ENCODE peak calls at places on chromosomes 13 and 19, in nine cellular contexts. One of them, this sample, is unnamed.

GRCh38 chr19:19040417-19040816 is 7.0 kb downstream of the ARMC6 start:
- DNase-seq in neural crest cell: no peak
- DNase-seq in cortex of kidney: no peak
- DNase-seq in endothelial cell: no peak
- DNase-seq in NCI-H510A: no peak
- DNase-seq in neuronal stem cell: no peak
- DNase-seq in pancreas: peak; percentile 80
- DNase-seq in stimulated activated CD8-positive, alpha-beta memory T cell treated with anti-CD3 and anti-CD28 coated beads, Interleukin-2, amount 100 ng/mL, for 1 hour: no peak
- DNase-seq in activated T-cell treated with anti-CD3 and anti-CD28 coated beads, Interleukin-2, amount 50 U/mL, for 1 hour: no peak
- DNase-seq in this sample: peak; percentile 73

GRCh38 chr13:39353988-39354387 is 249.0 kb downstream of the LHFPL6 start:
- DNase-seq in neural crest cell: no peak
- DNase-seq in cortex of kidney: no peak
- DNase-seq in endothelial cell: no peak
- DNase-seq in NCI-H510A: no peak
- DNase-seq in neuronal stem cell: no peak
- DNase-seq in pancreas: no peak
- DNase-seq in stimulated activated CD8-positive, alpha-beta memory T cell treated with anti-CD3 and anti-CD28 coated beads, Interleukin-2, amount 100 ng/mL, for 1 hour: no peak
- DNase-seq in activated T-cell treated with anti-CD3 and anti-CD28 coated beads, Interleukin-2, amount 50 U/mL, for 1 hour: no peak
- DNase-seq in this sample: peak; percentile 2

GRCh38 chr13:76522083-76522755 is 364.0 kb downstream of the KCTD12 start:
- DNase-seq in neural crest cell: no peak
- DNase-seq in cortex of kidney: no peak
- DNase-seq in endothelial cell: no peak
- DNase-seq in NCI-H510A: no peak
- DNase-seq in neuronal stem cell: no peak
- DNase-seq in pancreas: no peak
- DNase-seq in stimulated activated CD8-positive, alpha-beta memory T cell treated with anti-CD3 and anti-CD28 coated beads, Interleukin-2, amount 100 ng/mL, for 1 hour: no peak
- DNase-seq in activated T-cell treated with anti-CD3 and anti-CD28 coated beads, Interleukin-2, amount 50 U/mL, for 1 hour: no peak
- DNase-seq in this sample: peak; percentile 86

GRCh38 chr13:85148009-85148408 is 651.2 kb downstream of the SLITRK6 start:
- DNase-seq in neural crest cell: no peak
- DNase-seq in cortex of kidney: no peak
- DNase-seq in endothelial cell: no peak
- DNase-seq in NCI-H510A: peak; percentile 58
- DNase-seq in neuronal stem cell: peak; percentile 64
- DNase-seq in pancreas: no peak
- DNase-seq in stimulated activated CD8-positive, alpha-beta memory T cell treated with anti-CD3 and anti-CD28 coated beads, Interleukin-2, amount 100 ng/mL, for 1 hour: no peak
- DNase-seq in activated T-cell treated with anti-CD3 and anti-CD28 coated beads, Interleukin-2, amount 50 U/mL, for 1 hour: no peak
- DNase-seq in this sample: no peak

GRCh38 chr13:84648069-84648640 is 765.9 kb upstream of the SLITRK1 start:
- DNase-seq in neural crest cell: no peak
- DNase-seq in cortex of kidney: no peak
- DNase-seq in endothelial cell: no peak
- DNase-seq in NCI-H510A: no peak
- DNase-seq in neuronal stem cell: no peak
- DNase-seq in pancreas: no peak
- DNase-seq in stimulated activated CD8-positive, alpha-beta memory T cell treated with anti-CD3 and anti-CD28 coated beads, Interleukin-2, amount 100 ng/mL, for 1 hour: no peak
- DNase-seq in activated T-cell treated with anti-CD3 and anti-CD28 coated beads, Interleukin-2, amount 50 U/mL, for 1 hour: no peak
- DNase-seq in this sample: no peak

GRCh38 chr19:14577885-14578427 is 4.9 kb upstream of the CLEC17A start:
- DNase-seq in neural crest cell: no peak
- DNase-seq in cortex of kidney: no peak
- DNase-seq in endothelial cell: no peak
- DNase-seq in NCI-H510A: no peak
- DNase-seq in neuronal stem cell: no peak
- DNase-seq in pancreas: no peak
- DNase-seq in stimulated activated CD8-positive, alpha-beta memory T cell treated with anti-CD3 and anti-CD28 coated beads, Interleukin-2, amount 100 ng/mL, for 1 hour: no peak
- DNase-seq in activated T-cell treated with anti-CD3 and anti-CD28 coated beads, Interleukin-2, amount 50 U/mL, for 1 hour: no peak
- DNase-seq in this sample: no peak

GRCh38 chr19:10431943-10432735 is 11.8 kb downstream of the PDE4A start:
- DNase-seq in neural crest cell: no peak
- DNase-seq in cortex of kidney: no peak
- DNase-seq in endothelial cell: peak; percentile 18
- DNase-seq in NCI-H510A: peak; percentile 61
- DNase-seq in neuronal stem cell: no peak
- DNase-seq in pancreas: peak; percentile 74
- DNase-seq in stimulated activated CD8-positive, alpha-beta memory T cell treated with anti-CD3 and anti-CD28 coated beads, Interleukin-2, amount 100 ng/mL, for 1 hour: peak; percentile 52
- DNase-seq in activated T-cell treated with anti-CD3 and anti-CD28 coated beads, Interleukin-2, amount 50 U/mL, for 1 hour: peak; percentile 78
- DNase-seq in this sample: peak; percentile 65

GRCh38 chr19:45211751-45212381 is 33.3 kb downstream of the BLOC1S3 start:
- DNase-seq in neural crest cell: no peak
- DNase-seq in cortex of kidney: no peak
- DNase-seq in endothelial cell: no peak
- DNase-seq in NCI-H510A: no peak
- DNase-seq in neuronal stem cell: no peak
- DNase-seq in pancreas: peak; percentile 78
- DNase-seq in stimulated activated CD8-positive, alpha-beta memory T cell treated with anti-CD3 and anti-CD28 coated beads, Interleukin-2, amount 100 ng/mL, for 1 hour: no peak
- DNase-seq in activated T-cell treated with anti-CD3 and anti-CD28 coated beads, Interleukin-2, amount 50 U/mL, for 1 hour: no peak
- DNase-seq in this sample: no peak

GRCh38 chr13:41465215-41465907 is 8.0 kb downstream of the RGCC start:
- DNase-seq in neural crest cell: no peak
- DNase-seq in cortex of kidney: no peak
- DNase-seq in endothelial cell: no peak
- DNase-seq in NCI-H510A: no peak
- DNase-seq in neuronal stem cell: no peak
- DNase-seq in pancreas: no peak
- DNase-seq in stimulated activated CD8-positive, alpha-beta memory T cell treated with anti-CD3 and anti-CD28 coated beads, Interleukin-2, amount 100 ng/mL, for 1 hour: peak; percentile 76
- DNase-seq in activated T-cell treated with anti-CD3 and anti-CD28 coated beads, Interleukin-2, amount 50 U/mL, for 1 hour: peak; percentile 83
- DNase-seq in this sample: peak; percentile 65

GRCh38 chr13:99981115-99982020 is at the start of gene ZIC2:
- DNase-seq in neural crest cell: no peak
- DNase-seq in cortex of kidney: no peak
- DNase-seq in endothelial cell: peak; percentile 57
- DNase-seq in NCI-H510A: peak; percentile 65
- DNase-seq in neuronal stem cell: peak; percentile 93
- DNase-seq in pancreas: no peak
- DNase-seq in stimulated activated CD8-positive, alpha-beta memory T cell treated with anti-CD3 and anti-CD28 coated beads, Interleukin-2, amount 100 ng/mL, for 1 hour: no peak
- DNase-seq in activated T-cell treated with anti-CD3 and anti-CD28 coated beads, Interleukin-2, amount 50 U/mL, for 1 hour: peak; percentile 46
- DNase-seq in this sample: peak; percentile 12

GRCh38 chr19:531009-531752 is 379 bp upstream of the CDC34 start:
- DNase-seq in neural crest cell: peak; percentile 84
- DNase-seq in cortex of kidney: no peak
- DNase-seq in endothelial cell: peak; percentile 96
- DNase-seq in NCI-H510A: peak; percentile 64
- DNase-seq in neuronal stem cell: peak; percentile 89
- DNase-seq in pancreas: peak; percentile 75
- DNase-seq in stimulated activated CD8-positive, alpha-beta memory T cell treated with anti-CD3 and anti-CD28 coated beads, Interleukin-2, amount 100 ng/mL, for 1 hour: peak; percentile 79
- DNase-seq in activated T-cell treated with anti-CD3 and anti-CD28 coated beads, Interleukin-2, amount 50 U/mL, for 1 hour: peak; percentile 92
- DNase-seq in this sample: peak; percentile 82

GRCh38 chr13:113544896-113545295 is 39.7 kb upstream of the TFDP1 start:
- DNase-seq in neural crest cell: no peak
- DNase-seq in cortex of kidney: no peak
- DNase-seq in endothelial cell: no peak
- DNase-seq in NCI-H510A: no peak
- DNase-seq in neuronal stem cell: no peak
- DNase-seq in pancreas: no peak
- DNase-seq in stimulated activated CD8-positive, alpha-beta memory T cell treated with anti-CD3 and anti-CD28 coated beads, Interleukin-2, amount 100 ng/mL, for 1 hour: no peak
- DNase-seq in activated T-cell treated with anti-CD3 and anti-CD28 coated beads, Interleukin-2, amount 50 U/mL, for 1 hour: no peak
- DNase-seq in this sample: no peak

GRCh38 chr13:29594310-29594709 is 1.2 kb downstream of the SLC7A1 start:
- DNase-seq in neural crest cell: peak; percentile 8
- DNase-seq in cortex of kidney: no peak
- DNase-seq in endothelial cell: peak; percentile 26
- DNase-seq in NCI-H510A: peak; percentile 11
- DNase-seq in neuronal stem cell: peak; percentile 24
- DNase-seq in pancreas: peak; percentile 56
- DNase-seq in stimulated activated CD8-positive, alpha-beta memory T cell treated with anti-CD3 and anti-CD28 coated beads, Interleukin-2, amount 100 ng/mL, for 1 hour: no peak
- DNase-seq in activated T-cell treated with anti-CD3 and anti-CD28 coated beads, Interleukin-2, amount 50 U/mL, for 1 hour: no peak
- DNase-seq in this sample: peak; percentile 86

GRCh38 chr19:45408830-45409593 is 2.6 kb downstream of the POLR1G start:
- DNase-seq in neural crest cell: no peak
- DNase-seq in cortex of kidney: no peak
- DNase-seq in endothelial cell: no peak
- DNase-seq in NCI-H510A: no peak
- DNase-seq in neuronal stem cell: no peak
- DNase-seq in pancreas: no peak
- DNase-seq in stimulated activated CD8-positive, alpha-beta memory T cell treated with anti-CD3 and anti-CD28 coated beads, Interleukin-2, amount 100 ng/mL, for 1 hour: no peak
- DNase-seq in activated T-cell treated with anti-CD3 and anti-CD28 coated beads, Interleukin-2, amount 50 U/mL, for 1 hour: no peak
- DNase-seq in this sample: no peak

GRCh38 chr13:59687028-59687427 is 476.7 kb downstream of the DIAPH3 start:
- DNase-seq in neural crest cell: no peak
- DNase-seq in cortex of kidney: no peak
- DNase-seq in endothelial cell: no peak
- DNase-seq in NCI-H510A: no peak
- DNase-seq in neuronal stem cell: no peak
- DNase-seq in pancreas: no peak
- DNase-seq in stimulated activated CD8-positive, alpha-beta memory T cell treated with anti-CD3 and anti-CD28 coated beads, Interleukin-2, amount 100 ng/mL, for 1 hour: no peak
- DNase-seq in activated T-cell treated with anti-CD3 and anti-CD28 coated beads, Interleukin-2, amount 50 U/mL, for 1 hour: no peak
- DNase-seq in this sample: peak; percentile 6

GRCh38 chr13:108929532-108929931 is 300.1 kb downstream of the MYO16 start:
- DNase-seq in neural crest cell: no peak
- DNase-seq in cortex of kidney: no peak
- DNase-seq in endothelial cell: no peak
- DNase-seq in NCI-H510A: no peak
- DNase-seq in neuronal stem cell: no peak
- DNase-seq in pancreas: no peak
- DNase-seq in stimulated activated CD8-positive, alpha-beta memory T cell treated with anti-CD3 and anti-CD28 coated beads, Interleukin-2, amount 100 ng/mL, for 1 hour: no peak
- DNase-seq in activated T-cell treated with anti-CD3 and anti-CD28 coated beads, Interleukin-2, amount 50 U/mL, for 1 hour: no peak
- DNase-seq in this sample: no peak

GRCh38 chr19:51226068-51226467 is 1.2 kb downstream of the CD33 start:
- DNase-seq in neural crest cell: no peak
- DNase-seq in cortex of kidney: no peak
- DNase-seq in endothelial cell: no peak
- DNase-seq in NCI-H510A: no peak
- DNase-seq in neuronal stem cell: no peak
- DNase-seq in pancreas: no peak
- DNase-seq in stimulated activated CD8-positive, alpha-beta memory T cell treated with anti-CD3 and anti-CD28 coated beads, Interleukin-2, amount 100 ng/mL, for 1 hour: no peak
- DNase-seq in activated T-cell treated with anti-CD3 and anti-CD28 coated beads, Interleukin-2, amount 50 U/mL, for 1 hour: no peak
- DNase-seq in this sample: no peak

GRCh38 chr13:73167046-73167820 is 108.4 kb downstream of the KLF5 start:
- DNase-seq in neural crest cell: no peak
- DNase-seq in cortex of kidney: no peak
- DNase-seq in endothelial cell: no peak
- DNase-seq in NCI-H510A: no peak
- DNase-seq in neuronal stem cell: no peak
- DNase-seq in pancreas: no peak
- DNase-seq in stimulated activated CD8-positive, alpha-beta memory T cell treated with anti-CD3 and anti-CD28 coated beads, Interleukin-2, amount 100 ng/mL, for 1 hour: no peak
- DNase-seq in activated T-cell treated with anti-CD3 and anti-CD28 coated beads, Interleukin-2, amount 50 U/mL, for 1 hour: no peak
- DNase-seq in this sample: peak; percentile 35

GRCh38 chr19:13909430-13909829 is 3.4 kb downstream of the CC2D1A start:
- DNase-seq in neural crest cell: no peak
- DNase-seq in cortex of kidney: no peak
- DNase-seq in endothelial cell: no peak
- DNase-seq in NCI-H510A: no peak
- DNase-seq in neuronal stem cell: no peak
- DNase-seq in pancreas: peak; percentile 77
- DNase-seq in stimulated activated CD8-positive, alpha-beta memory T cell treated with anti-CD3 and anti-CD28 coated beads, Interleukin-2, amount 100 ng/mL, for 1 hour: no peak
- DNase-seq in activated T-cell treated with anti-CD3 and anti-CD28 coated beads, Interleukin-2, amount 50 U/mL, for 1 hour: no peak
- DNase-seq in this sample: no peak

GRCh38 chr13:99473515-99473914 is 27.8 kb upstream of the TM9SF2 start:
- DNase-seq in neural crest cell: no peak
- DNase-seq in cortex of kidney: no peak
- DNase-seq in endothelial cell: no peak
- DNase-seq in NCI-H510A: no peak
- DNase-seq in neuronal stem cell: no peak
- DNase-seq in pancreas: no peak
- DNase-seq in stimulated activated CD8-positive, alpha-beta memory T cell treated with anti-CD3 and anti-CD28 coated beads, Interleukin-2, amount 100 ng/mL, for 1 hour: no peak
- DNase-seq in activated T-cell treated with anti-CD3 and anti-CD28 coated beads, Interleukin-2, amount 50 U/mL, for 1 hour: no peak
- DNase-seq in this sample: no peak

GRCh38 chr19:41373993-41374392 is 2.3 kb upstream of the TMEM91 start:
- DNase-seq in neural crest cell: no peak
- DNase-seq in cortex of kidney: no peak
- DNase-seq in endothelial cell: no peak
- DNase-seq in NCI-H510A: peak; percentile 69
- DNase-seq in neuronal stem cell: no peak
- DNase-seq in pancreas: peak; percentile 83
- DNase-seq in stimulated activated CD8-positive, alpha-beta memory T cell treated with anti-CD3 and anti-CD28 coated beads, Interleukin-2, amount 100 ng/mL, for 1 hour: no peak
- DNase-seq in activated T-cell treated with anti-CD3 and anti-CD28 coated beads, Interleukin-2, amount 50 U/mL, for 1 hour: no peak
- DNase-seq in this sample: peak; percentile 97

GRCh38 chr13:23069571-23069970 is 111.2 kb upstream of the SGCG start:
- DNase-seq in neural crest cell: no peak
- DNase-seq in cortex of kidney: no peak
- DNase-seq in endothelial cell: no peak
- DNase-seq in NCI-H510A: no peak
- DNase-seq in neuronal stem cell: no peak
- DNase-seq in pancreas: no peak
- DNase-seq in stimulated activated CD8-positive, alpha-beta memory T cell treated with anti-CD3 and anti-CD28 coated beads, Interleukin-2, amount 100 ng/mL, for 1 hour: no peak
- DNase-seq in activated T-cell treated with anti-CD3 and anti-CD28 coated beads, Interleukin-2, amount 50 U/mL, for 1 hour: no peak
- DNase-seq in this sample: peak; percentile 29

GRCh38 chr13:110517505-110518149 is 43.9 kb downstream of the RAB20 start:
- DNase-seq in neural crest cell: no peak
- DNase-seq in cortex of kidney: no peak
- DNase-seq in endothelial cell: no peak
- DNase-seq in NCI-H510A: no peak
- DNase-seq in neuronal stem cell: no peak
- DNase-seq in pancreas: no peak
- DNase-seq in stimulated activated CD8-positive, alpha-beta memory T cell treated with anti-CD3 and anti-CD28 coated beads, Interleukin-2, amount 100 ng/mL, for 1 hour: no peak
- DNase-seq in activated T-cell treated with anti-CD3 and anti-CD28 coated beads, Interleukin-2, amount 50 U/mL, for 1 hour: no peak
- DNase-seq in this sample: peak; percentile 77

GRCh38 chr13:22758245-22758644 is 422.5 kb upstream of the SGCG start:
- DNase-seq in neural crest cell: no peak
- DNase-seq in cortex of kidney: no peak
- DNase-seq in endothelial cell: no peak
- DNase-seq in NCI-H510A: no peak
- DNase-seq in neuronal stem cell: no peak
- DNase-seq in pancreas: no peak
- DNase-seq in stimulated activated CD8-positive, alpha-beta memory T cell treated with anti-CD3 and anti-CD28 coated beads, Interleukin-2, amount 100 ng/mL, for 1 hour: no peak
- DNase-seq in activated T-cell treated with anti-CD3 and anti-CD28 coated beads, Interleukin-2, amount 50 U/mL, for 1 hour: no peak
- DNase-seq in this sample: no peak

GRCh38 chr13:82615043-82615442 is 1267.2 kb downstream of the SLITRK1 start:
- DNase-seq in neural crest cell: no peak
- DNase-seq in cortex of kidney: no peak
- DNase-seq in endothelial cell: no peak
- DNase-seq in NCI-H510A: no peak
- DNase-seq in neuronal stem cell: no peak
- DNase-seq in pancreas: no peak
- DNase-seq in stimulated activated CD8-positive, alpha-beta memory T cell treated with anti-CD3 and anti-CD28 coated beads, Interleukin-2, amount 100 ng/mL, for 1 hour: no peak
- DNase-seq in activated T-cell treated with anti-CD3 and anti-CD28 coated beads, Interleukin-2, amount 50 U/mL, for 1 hour: no peak
- DNase-seq in this sample: no peak

GRCh38 chr13:99414048-99414995 is 87.0 kb upstream of the TM9SF2 start:
- DNase-seq in neural crest cell: no peak
- DNase-seq in cortex of kidney: no peak
- DNase-seq in endothelial cell: no peak
- DNase-seq in NCI-H510A: no peak
- DNase-seq in neuronal stem cell: no peak
- DNase-seq in pancreas: no peak
- DNase-seq in stimulated activated CD8-positive, alpha-beta memory T cell treated with anti-CD3 and anti-CD28 coated beads, Interleukin-2, amount 100 ng/mL, for 1 hour: no peak
- DNase-seq in activated T-cell treated with anti-CD3 and anti-CD28 coated beads, Interleukin-2, amount 50 U/mL, for 1 hour: peak; percentile 17
- DNase-seq in this sample: peak; percentile 11

GRCh38 chr13:46663644-46664043 is 110.7 kb downstream of the LRCH1 start:
- DNase-seq in neural crest cell: no peak
- DNase-seq in cortex of kidney: no peak
- DNase-seq in endothelial cell: no peak
- DNase-seq in NCI-H510A: no peak
- DNase-seq in neuronal stem cell: no peak
- DNase-seq in pancreas: no peak
- DNase-seq in stimulated activated CD8-positive, alpha-beta memory T cell treated with anti-CD3 and anti-CD28 coated beads, Interleukin-2, amount 100 ng/mL, for 1 hour: no peak
- DNase-seq in activated T-cell treated with anti-CD3 and anti-CD28 coated beads, Interleukin-2, amount 50 U/mL, for 1 hour: no peak
- DNase-seq in this sample: no peak

GRCh38 chr13:39510296-39510695 is 92.7 kb downstream of the LHFPL6 start:
- DNase-seq in neural crest cell: no peak
- DNase-seq in cortex of kidney: no peak
- DNase-seq in endothelial cell: no peak
- DNase-seq in NCI-H510A: no peak
- DNase-seq in neuronal stem cell: no peak
- DNase-seq in pancreas: no peak
- DNase-seq in stimulated activated CD8-positive, alpha-beta memory T cell treated with anti-CD3 and anti-CD28 coated beads, Interleukin-2, amount 100 ng/mL, for 1 hour: no peak
- DNase-seq in activated T-cell treated with anti-CD3 and anti-CD28 coated beads, Interleukin-2, amount 50 U/mL, for 1 hour: no peak
- DNase-seq in this sample: no peak

GRCh38 chr19:21508198-21508597 is 2.8 kb downstream of the ZNF429 start:
- DNase-seq in neural crest cell: no peak
- DNase-seq in cortex of kidney: no peak
- DNase-seq in endothelial cell: no peak
- DNase-seq in NCI-H510A: no peak
- DNase-seq in neuronal stem cell: no peak
- DNase-seq in pancreas: no peak
- DNase-seq in stimulated activated CD8-positive, alpha-beta memory T cell treated with anti-CD3 and anti-CD28 coated beads, Interleukin-2, amount 100 ng/mL, for 1 hour: no peak
- DNase-seq in activated T-cell treated with anti-CD3 and anti-CD28 coated beads, Interleukin-2, amount 50 U/mL, for 1 hour: no peak
- DNase-seq in this sample: no peak

GRCh38 chr19:29840066-29840950 is 28.5 kb downstream of the CCNE1 start:
- DNase-seq in neural crest cell: no peak
- DNase-seq in cortex of kidney: no peak
- DNase-seq in endothelial cell: no peak
- DNase-seq in NCI-H510A: no peak
- DNase-seq in neuronal stem cell: no peak
- DNase-seq in pancreas: no peak
- DNase-seq in stimulated activated CD8-positive, alpha-beta memory T cell treated with anti-CD3 and anti-CD28 coated beads, Interleukin-2, amount 100 ng/mL, for 1 hour: no peak
- DNase-seq in activated T-cell treated with anti-CD3 and anti-CD28 coated beads, Interleukin-2, amount 50 U/mL, for 1 hour: no peak
- DNase-seq in this sample: no peak

GRCh38 chr19:271856-272255 is 19.3 kb downstream of the PLPP2 start:
- DNase-seq in neural crest cell: no peak
- DNase-seq in cortex of kidney: no peak
- DNase-seq in endothelial cell: no peak
- DNase-seq in NCI-H510A: no peak
- DNase-seq in neuronal stem cell: no peak
- DNase-seq in pancreas: no peak
- DNase-seq in stimulated activated CD8-positive, alpha-beta memory T cell treated with anti-CD3 and anti-CD28 coated beads, Interleukin-2, amount 100 ng/mL, for 1 hour: no peak
- DNase-seq in activated T-cell treated with anti-CD3 and anti-CD28 coated beads, Interleukin-2, amount 50 U/mL, for 1 hour: no peak
- DNase-seq in this sample: no peak

This sample was measured in fibroblast of villous mesenchyme.